ENCODE peak calls at places on chromosomes 11 and 22, in ten cellular contexts. One of them, this sample, is unnamed.

GRCh38 chr11:65491614-65492386 is 7.0 kb upstream of the MALAT1 start:
- DNase-seq in stomach: peak; percentile 86
- DNase-seq in heart right ventricle: peak; percentile 76
- DNase-seq in thoracic aorta: peak; percentile 84
- DNase-seq in endodermal cell: peak; percentile 93
- DNase-seq in gastrocnemius medialis: peak; percentile 85
- DNase-seq in esophagus muscularis mucosa: no peak
- DNase-seq in PC-9: peak; percentile 97
- DNase-seq in naive thymus-derived CD4-positive, alpha-beta T cell: no peak
- DNase-seq in fibroblast of pulmonary artery: peak; percentile 95
- DNase-seq in this sample: peak; percentile 92

GRCh38 chr11:87892291-87892690 is 283.0 kb downstream of the RAB38 start:
- DNase-seq in stomach: no peak
- DNase-seq in heart right ventricle: no peak
- DNase-seq in thoracic aorta: no peak
- DNase-seq in endodermal cell: no peak
- DNase-seq in gastrocnemius medialis: no peak
- DNase-seq in esophagus muscularis mucosa: no peak
- DNase-seq in PC-9: no peak
- DNase-seq in naive thymus-derived CD4-positive, alpha-beta T cell: no peak
- DNase-seq in fibroblast of pulmonary artery: no peak
- DNase-seq in this sample: no peak

GRCh38 chr11:2837096-2837601 is 48.4 kb downstream of the CDKN1C start:
- DNase-seq in stomach: peak; percentile 82
- DNase-seq in heart right ventricle: peak; percentile 85
- DNase-seq in thoracic aorta: no peak
- DNase-seq in endodermal cell: peak; percentile 85
- DNase-seq in gastrocnemius medialis: peak; percentile 46
- DNase-seq in esophagus muscularis mucosa: no peak
- DNase-seq in PC-9: peak; percentile 48
- DNase-seq in naive thymus-derived CD4-positive, alpha-beta T cell: no peak
- DNase-seq in fibroblast of pulmonary artery: peak; percentile 21
- DNase-seq in this sample: no peak

GRCh38 chr11:24234822-24235508 is 261.9 kb upstream of the LUZP2 start:
- DNase-seq in stomach: peak; percentile 66
- DNase-seq in heart right ventricle: no peak
- DNase-seq in thoracic aorta: no peak
- DNase-seq in endodermal cell: no peak
- DNase-seq in gastrocnemius medialis: no peak
- DNase-seq in esophagus muscularis mucosa: no peak
- DNase-seq in PC-9: no peak
- DNase-seq in naive thymus-derived CD4-positive, alpha-beta T cell: no peak
- DNase-seq in fibroblast of pulmonary artery: peak; percentile 59
- DNase-seq in this sample: peak; percentile 12

GRCh38 chr22:49244466-49245420 is 582.9 kb downstream of the BRD1 start:
- DNase-seq in stomach: no peak
- DNase-seq in heart right ventricle: no peak
- DNase-seq in thoracic aorta: no peak
- DNase-seq in endodermal cell: no peak
- DNase-seq in gastrocnemius medialis: no peak
- DNase-seq in esophagus muscularis mucosa: peak; percentile 55
- DNase-seq in PC-9: no peak
- DNase-seq in naive thymus-derived CD4-positive, alpha-beta T cell: no peak
- DNase-seq in fibroblast of pulmonary artery: no peak
- DNase-seq in this sample: no peak

GRCh38 chr22:43014062-43014875 is 680 bp downstream of the PACSIN2 start:
- DNase-seq in stomach: peak; percentile 47
- DNase-seq in heart right ventricle: peak; percentile 50
- DNase-seq in thoracic aorta: no peak
- DNase-seq in endodermal cell: peak; percentile 83
- DNase-seq in gastrocnemius medialis: peak; percentile 39
- DNase-seq in esophagus muscularis mucosa: no peak
- DNase-seq in PC-9: peak; percentile 43
- DNase-seq in naive thymus-derived CD4-positive, alpha-beta T cell: peak; percentile 27
- DNase-seq in fibroblast of pulmonary artery: no peak
- DNase-seq in this sample: peak; percentile 53

GRCh38 chr11:2109541-2110019 is 29.6 kb downstream of the IGF2 start:
- DNase-seq in stomach: no peak
- DNase-seq in heart right ventricle: peak; percentile 40
- DNase-seq in thoracic aorta: no peak
- DNase-seq in endodermal cell: peak; percentile 76
- DNase-seq in gastrocnemius medialis: no peak
- DNase-seq in esophagus muscularis mucosa: no peak
- DNase-seq in PC-9: no peak
- DNase-seq in naive thymus-derived CD4-positive, alpha-beta T cell: no peak
- DNase-seq in fibroblast of pulmonary artery: no peak
- DNase-seq in this sample: no peak

GRCh38 chr11:128695539-128696221 is 1.8 kb downstream of the FLI1 start:
- DNase-seq in stomach: no peak
- DNase-seq in heart right ventricle: no peak
- DNase-seq in thoracic aorta: no peak
- DNase-seq in endodermal cell: peak; percentile 60
- DNase-seq in gastrocnemius medialis: no peak
- DNase-seq in esophagus muscularis mucosa: no peak
- DNase-seq in PC-9: no peak
- DNase-seq in naive thymus-derived CD4-positive, alpha-beta T cell: peak; percentile 63
- DNase-seq in fibroblast of pulmonary artery: peak; percentile 72
- DNase-seq in this sample: no peak

GRCh38 chr11:2150206-2150847 is 10.7 kb downstream of the INS start:
- DNase-seq in stomach: no peak
- DNase-seq in heart right ventricle: no peak
- DNase-seq in thoracic aorta: no peak
- DNase-seq in endodermal cell: peak; percentile 67
- DNase-seq in gastrocnemius medialis: no peak
- DNase-seq in esophagus muscularis mucosa: no peak
- DNase-seq in PC-9: no peak
- DNase-seq in naive thymus-derived CD4-positive, alpha-beta T cell: no peak
- DNase-seq in fibroblast of pulmonary artery: peak; percentile 74
- DNase-seq in this sample: no peak

GRCh38 chr11:126345283-126345682 is 10.2 kb upstream of the ST3GAL4 start:
- DNase-seq in stomach: no peak
- DNase-seq in heart right ventricle: no peak
- DNase-seq in thoracic aorta: no peak
- DNase-seq in endodermal cell: no peak
- DNase-seq in gastrocnemius medialis: no peak
- DNase-seq in esophagus muscularis mucosa: no peak
- DNase-seq in PC-9: peak; percentile 10
- DNase-seq in naive thymus-derived CD4-positive, alpha-beta T cell: no peak
- DNase-seq in fibroblast of pulmonary artery: no peak
- DNase-seq in this sample: no peak

GRCh38 chr11:35216962-35217667 is 78.1 kb downstream of the CD44 start:
- DNase-seq in stomach: no peak
- DNase-seq in heart right ventricle: no peak
- DNase-seq in thoracic aorta: no peak
- DNase-seq in endodermal cell: peak; percentile 71
- DNase-seq in gastrocnemius medialis: no peak
- DNase-seq in esophagus muscularis mucosa: no peak
- DNase-seq in PC-9: peak; percentile 69
- DNase-seq in naive thymus-derived CD4-positive, alpha-beta T cell: peak; percentile 70
- DNase-seq in fibroblast of pulmonary artery: no peak
- DNase-seq in this sample: no peak

GRCh38 chr11:9662273-9662672 is 1.6 kb upstream of the SWAP70 start:
- DNase-seq in stomach: no peak
- DNase-seq in heart right ventricle: no peak
- DNase-seq in thoracic aorta: no peak
- DNase-seq in endodermal cell: peak; percentile 11
- DNase-seq in gastrocnemius medialis: no peak
- DNase-seq in esophagus muscularis mucosa: no peak
- DNase-seq in PC-9: no peak
- DNase-seq in naive thymus-derived CD4-positive, alpha-beta T cell: no peak
- DNase-seq in fibroblast of pulmonary artery: no peak
- DNase-seq in this sample: no peak

GRCh38 chr11:9663699-9664275 is at the start of gene SWAP70:
- DNase-seq in stomach: peak; percentile 90
- DNase-seq in heart right ventricle: peak; percentile 92
- DNase-seq in thoracic aorta: peak; percentile 67
- DNase-seq in endodermal cell: peak; percentile 99
- DNase-seq in gastrocnemius medialis: peak; percentile 67
- DNase-seq in esophagus muscularis mucosa: peak; percentile 97
- DNase-seq in PC-9: peak; percentile 69
- DNase-seq in naive thymus-derived CD4-positive, alpha-beta T cell: peak; percentile 40
- DNase-seq in fibroblast of pulmonary artery: peak; percentile 91
- DNase-seq in this sample: peak; percentile 92

GRCh38 chr11:9664276-9665171 is 647 bp downstream of the SWAP70 start:
- DNase-seq in stomach: peak; percentile 48
- DNase-seq in heart right ventricle: peak; percentile 52
- DNase-seq in thoracic aorta: peak; percentile 13
- DNase-seq in endodermal cell: no peak
- DNase-seq in gastrocnemius medialis: peak; percentile 14
- DNase-seq in esophagus muscularis mucosa: no peak
- DNase-seq in PC-9: no peak
- DNase-seq in naive thymus-derived CD4-positive, alpha-beta T cell: no peak
- DNase-seq in fibroblast of pulmonary artery: peak; percentile 69
- DNase-seq in this sample: peak; percentile 63

GRCh38 chr11:9669954-9670353 is 6.1 kb downstream of the SWAP70 start:
- DNase-seq in stomach: no peak
- DNase-seq in heart right ventricle: no peak
- DNase-seq in thoracic aorta: no peak
- DNase-seq in endodermal cell: peak; percentile 27
- DNase-seq in gastrocnemius medialis: no peak
- DNase-seq in esophagus muscularis mucosa: no peak
- DNase-seq in PC-9: no peak
- DNase-seq in naive thymus-derived CD4-positive, alpha-beta T cell: no peak
- DNase-seq in fibroblast of pulmonary artery: no peak
- DNase-seq in this sample: no peak

GRCh38 chr11:9665749-9666148 is 1.9 kb downstream of the SWAP70 start:
- DNase-seq in stomach: no peak
- DNase-seq in heart right ventricle: no peak
- DNase-seq in thoracic aorta: no peak
- DNase-seq in endodermal cell: no peak
- DNase-seq in gastrocnemius medialis: no peak
- DNase-seq in esophagus muscularis mucosa: no peak
- DNase-seq in PC-9: no peak
- DNase-seq in naive thymus-derived CD4-positive, alpha-beta T cell: no peak
- DNase-seq in fibroblast of pulmonary artery: no peak
- DNase-seq in this sample: no peak
- H3K4me3 ChIP-seq in stomach: no peak overlapping the region
- H3K4me3 ChIP-seq in heart right ventricle: peak overlapping the region; percentile 79
- H3K4me3 ChIP-seq in thoracic aorta: peak overlapping the region; percentile 99
- H3K4me3 ChIP-seq in endodermal cell: peak overlapping the region; percentile 86
- H3K4me3 ChIP-seq in gastrocnemius medialis: no peak overlapping the region
- H3K4me3 ChIP-seq in esophagus muscularis mucosa: peak overlapping the region; percentile 69
- H3K4me3 ChIP-seq in PC-9: no peak overlapping the region
- H3K4me3 ChIP-seq in naive thymus-derived CD4-positive, alpha-beta T cell: no peak overlapping the region
- H3K4me3 ChIP-seq in fibroblast of pulmonary artery: peak overlapping the region; percentile 97
- H3K4me3 ChIP-seq in this sample: peak overlapping the region; percentile 68

DNA sequence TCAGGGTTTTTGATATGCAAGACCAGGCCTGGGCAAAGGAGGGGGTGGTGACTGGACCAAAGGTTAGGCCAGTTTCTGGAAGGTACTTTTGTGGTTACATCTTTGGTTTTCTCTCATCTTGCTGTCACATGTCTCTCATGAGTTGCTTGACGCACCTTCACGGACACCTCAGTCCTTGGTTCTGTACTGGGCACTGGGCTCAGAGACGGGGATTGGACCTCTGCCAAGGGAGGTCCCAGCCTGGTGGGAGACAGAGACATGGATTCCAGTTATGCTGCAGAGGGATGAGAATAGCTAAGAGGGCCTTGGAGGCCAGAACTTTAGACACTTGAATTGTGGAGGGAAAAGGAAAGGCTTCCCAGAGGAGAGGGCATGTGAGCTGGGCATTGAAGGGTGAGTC is 1.7 kb downstream of the USP35 start:
- DNase-seq in stomach: no peak
- DNase-seq in heart right ventricle: no peak
- DNase-seq in thoracic aorta: no peak
- DNase-seq in endodermal cell: no peak
- DNase-seq in gastrocnemius medialis: no peak
- DNase-seq in esophagus muscularis mucosa: no peak
- DNase-seq in PC-9: no peak
- DNase-seq in naive thymus-derived CD4-positive, alpha-beta T cell: no peak
- DNase-seq in fibroblast of pulmonary artery: no peak
- DNase-seq in this sample: no peak
- H3K4me3 ChIP-seq in stomach: no peak overlapping the region
- H3K4me3 ChIP-seq in heart right ventricle: peak overlapping the region; percentile 85
- H3K4me3 ChIP-seq in thoracic aorta: peak overlapping the region; percentile 95
- H3K4me3 ChIP-seq in endodermal cell: peak overlapping the region; percentile 84
- H3K4me3 ChIP-seq in gastrocnemius medialis: no peak overlapping the region
- H3K4me3 ChIP-seq in esophagus muscularis mucosa: no peak overlapping the region
- H3K4me3 ChIP-seq in PC-9: no peak overlapping the region
- H3K4me3 ChIP-seq in naive thymus-derived CD4-positive, alpha-beta T cell: no peak overlapping the region
- H3K4me3 ChIP-seq in fibroblast of pulmonary artery: peak overlapping the region; percentile 91
- H3K4me3 ChIP-seq in this sample: no peak overlapping the region

GRCh38 chr11:67262731-67263675 is 3.3 kb upstream of the GRK2 start:
- DNase-seq in stomach: peak; percentile 86
- DNase-seq in heart right ventricle: peak; percentile 83
- DNase-seq in thoracic aorta: peak; percentile 40
- DNase-seq in endodermal cell: peak; percentile 94
- DNase-seq in gastrocnemius medialis: peak; percentile 63
- DNase-seq in esophagus muscularis mucosa: no peak
- DNase-seq in PC-9: peak; percentile 64
- DNase-seq in naive thymus-derived CD4-positive, alpha-beta T cell: peak; percentile 68
- DNase-seq in fibroblast of pulmonary artery: peak; percentile 82
- DNase-seq in this sample: peak; percentile 88
- H3K4me3 ChIP-seq in stomach: no peak overlapping the region
- H3K4me3 ChIP-seq in heart right ventricle: no peak overlapping the region
- H3K4me3 ChIP-seq in thoracic aorta: peak overlapping the region; percentile 9
- H3K4me3 ChIP-seq in endodermal cell: no peak overlapping the region
- H3K4me3 ChIP-seq in gastrocnemius medialis: no peak overlapping the region
- H3K4me3 ChIP-seq in esophagus muscularis mucosa: no peak overlapping the region
- H3K4me3 ChIP-seq in PC-9: no peak overlapping the region
- H3K4me3 ChIP-seq in naive thymus-derived CD4-positive, alpha-beta T cell: peak overlapping the region; percentile 0
- H3K4me3 ChIP-seq in fibroblast of pulmonary artery: no peak overlapping the region
- H3K4me3 ChIP-seq in this sample: no peak overlapping the region

DNA sequence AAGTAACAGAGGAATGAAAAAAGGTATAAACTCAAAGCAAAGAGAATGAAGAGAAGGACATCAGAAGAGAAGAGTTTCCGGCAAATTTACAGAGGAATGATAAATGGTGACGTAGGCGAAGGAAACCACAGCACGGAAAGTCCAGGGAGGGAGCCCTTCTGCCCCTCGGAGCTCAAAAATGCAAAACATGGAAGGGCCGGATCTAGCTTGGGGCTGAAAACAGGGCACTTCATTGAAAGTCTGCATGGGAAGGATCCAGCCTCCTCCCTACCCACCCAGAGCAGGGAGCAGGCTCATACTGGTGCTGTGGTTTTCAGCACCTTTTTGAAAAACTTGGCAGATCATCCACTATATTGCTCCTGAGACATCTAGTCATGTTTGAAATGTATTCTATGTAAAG is 17.6 kb downstream of the SCUBE2 start:
- DNase-seq in stomach: no peak
- DNase-seq in heart right ventricle: no peak
- DNase-seq in thoracic aorta: no peak
- DNase-seq in endodermal cell: no peak
- DNase-seq in gastrocnemius medialis: no peak
- DNase-seq in esophagus muscularis mucosa: no peak
- DNase-seq in PC-9: no peak
- DNase-seq in naive thymus-derived CD4-positive, alpha-beta T cell: no peak
- DNase-seq in fibroblast of pulmonary artery: no peak
- DNase-seq in this sample: no peak
- H3K4me3 ChIP-seq in stomach: no peak overlapping the region
- H3K4me3 ChIP-seq in heart right ventricle: no peak overlapping the region
- H3K4me3 ChIP-seq in thoracic aorta: no peak overlapping the region
- H3K4me3 ChIP-seq in endodermal cell: no peak overlapping the region
- H3K4me3 ChIP-seq in gastrocnemius medialis: no peak overlapping the region
- H3K4me3 ChIP-seq in esophagus muscularis mucosa: no peak overlapping the region
- H3K4me3 ChIP-seq in PC-9: no peak overlapping the region
- H3K4me3 ChIP-seq in naive thymus-derived CD4-positive, alpha-beta T cell: no peak overlapping the region
- H3K4me3 ChIP-seq in fibroblast of pulmonary artery: no peak overlapping the region
- H3K4me3 ChIP-seq in this sample: no peak overlapping the region

This sample was measured in MG63.